ENCODE peak calls at places on chromosomes 5 and 9, in six cellular contexts. One of them, this sample, is unnamed.

GRCh38 chr5:15501057-15501791 is 1.2 kb downstream of the FBXL7 start:
- DNase-seq in Kasumi-1: no peak
- DNase-seq in A549: peak; percentile 41
- DNase-seq in GM04503: no peak
- DNase-seq in activated T-helper 1 cell treated with anti-CD3 and anti-CD28 coated beads, Interleukin-2, amount 50 U/mL, for 16 hours: no peak
- DNase-seq in stimulated activated CD4-positive, alpha-beta T cell treated with anti-CD3 and anti-CD28 coated beads, Interleukin-1b, Interleukin-23, amount 100 ng/mL, for 4 hours: no peak
- DNase-seq in this sample: no peak

GRCh38 chr5:179900707-179901106 is 7.0 kb downstream of the TBC1D9B start:
- DNase-seq in Kasumi-1: no peak
- DNase-seq in A549: no peak
- DNase-seq in GM04503: no peak
- DNase-seq in activated T-helper 1 cell treated with anti-CD3 and anti-CD28 coated beads, Interleukin-2, amount 50 U/mL, for 16 hours: no peak
- DNase-seq in stimulated activated CD4-positive, alpha-beta T cell treated with anti-CD3 and anti-CD28 coated beads, Interleukin-1b, Interleukin-23, amount 100 ng/mL, for 4 hours: no peak
- DNase-seq in this sample: no peak

GRCh38 chr5:128109766-128110165 is 26.2 kb downstream of the SLC12A2 start:
- DNase-seq in Kasumi-1: no peak
- DNase-seq in A549: no peak
- DNase-seq in GM04503: no peak
- DNase-seq in activated T-helper 1 cell treated with anti-CD3 and anti-CD28 coated beads, Interleukin-2, amount 50 U/mL, for 16 hours: no peak
- DNase-seq in stimulated activated CD4-positive, alpha-beta T cell treated with anti-CD3 and anti-CD28 coated beads, Interleukin-1b, Interleukin-23, amount 100 ng/mL, for 4 hours: no peak
- DNase-seq in this sample: no peak

GRCh38 chr9:100368672-100369071 is 15.9 kb upstream of the TEX10 start:
- DNase-seq in Kasumi-1: no peak
- DNase-seq in A549: no peak
- DNase-seq in GM04503: no peak
- DNase-seq in activated T-helper 1 cell treated with anti-CD3 and anti-CD28 coated beads, Interleukin-2, amount 50 U/mL, for 16 hours: no peak
- DNase-seq in stimulated activated CD4-positive, alpha-beta T cell treated with anti-CD3 and anti-CD28 coated beads, Interleukin-1b, Interleukin-23, amount 100 ng/mL, for 4 hours: no peak
- DNase-seq in this sample: no peak

GRCh38 chr9:130128782-130129424 is 43.3 kb upstream of the NCS1 start:
- DNase-seq in Kasumi-1: peak; percentile 80
- DNase-seq in A549: no peak
- DNase-seq in GM04503: no peak
- DNase-seq in activated T-helper 1 cell treated with anti-CD3 and anti-CD28 coated beads, Interleukin-2, amount 50 U/mL, for 16 hours: peak; percentile 37
- DNase-seq in stimulated activated CD4-positive, alpha-beta T cell treated with anti-CD3 and anti-CD28 coated beads, Interleukin-1b, Interleukin-23, amount 100 ng/mL, for 4 hours: peak; percentile 45
- DNase-seq in this sample: peak; percentile 44

GRCh38 chr9:116156621-116157314 is 3.2 kb downstream of the PAPPA start:
- DNase-seq in Kasumi-1: no peak
- DNase-seq in A549: peak; percentile 85
- DNase-seq in GM04503: no peak
- DNase-seq in activated T-helper 1 cell treated with anti-CD3 and anti-CD28 coated beads, Interleukin-2, amount 50 U/mL, for 16 hours: no peak
- DNase-seq in stimulated activated CD4-positive, alpha-beta T cell treated with anti-CD3 and anti-CD28 coated beads, Interleukin-1b, Interleukin-23, amount 100 ng/mL, for 4 hours: no peak
- DNase-seq in this sample: no peak

GRCh38 chr5:68646142-68646541 is 430.6 kb downstream of the PIK3R1 start:
- DNase-seq in Kasumi-1: no peak
- DNase-seq in A549: no peak
- DNase-seq in GM04503: peak; percentile 11
- DNase-seq in activated T-helper 1 cell treated with anti-CD3 and anti-CD28 coated beads, Interleukin-2, amount 50 U/mL, for 16 hours: no peak
- DNase-seq in stimulated activated CD4-positive, alpha-beta T cell treated with anti-CD3 and anti-CD28 coated beads, Interleukin-1b, Interleukin-23, amount 100 ng/mL, for 4 hours: no peak
- DNase-seq in this sample: no peak

GRCh38 chr5:89613222-89613956 is 730.4 kb upstream of the MEF2C start:
- DNase-seq in Kasumi-1: no peak
- DNase-seq in A549: no peak
- DNase-seq in GM04503: no peak
- DNase-seq in activated T-helper 1 cell treated with anti-CD3 and anti-CD28 coated beads, Interleukin-2, amount 50 U/mL, for 16 hours: no peak
- DNase-seq in stimulated activated CD4-positive, alpha-beta T cell treated with anti-CD3 and anti-CD28 coated beads, Interleukin-1b, Interleukin-23, amount 100 ng/mL, for 4 hours: no peak
- DNase-seq in this sample: no peak

GRCh38 chr5:10145922-10146321 is 103.8 kb downstream of the ATPSCKMT start:
- DNase-seq in Kasumi-1: peak; percentile 74
- DNase-seq in A549: peak; percentile 66
- DNase-seq in GM04503: no peak
- DNase-seq in activated T-helper 1 cell treated with anti-CD3 and anti-CD28 coated beads, Interleukin-2, amount 50 U/mL, for 16 hours: no peak
- DNase-seq in stimulated activated CD4-positive, alpha-beta T cell treated with anti-CD3 and anti-CD28 coated beads, Interleukin-1b, Interleukin-23, amount 100 ng/mL, for 4 hours: no peak
- DNase-seq in this sample: no peak